ENCODE peak calls at places on chromosomes 5 and 9, in six cellular contexts. X is T-helper 9 cell, I is C1 segment of cervical spinal cord, U is HTR-8/SVneo, Z is EL, R is GM23248. S is an unnamed sample.

GRCh38 chr9:76426807-76427419 is 32.1 kb upstream of the GCNT1 start:
- DNase-seq in X (no peak), I (no peak), U (no peak), Z (no peak), R (no peak), S (no peak)

GRCh38 chr9:97387936-97388684 is 23.8 kb upstream of the TDRD7 start:
- DNase-seq in X (no peak), I (no peak), U (no peak), Z (no peak), R (no peak), S (no peak)

GRCh38 chr9:113953541-113953940 is 77.4 kb downstream of the ZNF618 start:
- DNase-seq in X (no peak), I (no peak), U (no peak), Z (peak; percentile 47), R (peak; percentile 55), S (no peak)

GRCh38 chr9:135456436-135457104 is 23.0 kb upstream of the PPP1R26 start:
- DNase-seq in X (no peak), I (no peak), U (no peak), Z (no peak), R (no peak), S (no peak)

GRCh38 chr9:18614116-18614515 is 140.2 kb downstream of the ADAMTSL1 start:
- DNase-seq in X (no peak), I (no peak), U (no peak), Z (no peak), R (no peak), S (no peak)

GRCh38 chr5:150107909-150108447 is 21.6 kb upstream of the CSF1R start:
- DNase-seq in X (no peak), I (no peak), U (no peak), Z (peak; percentile 82), R (peak; percentile 70), S (no peak)

GRCh38 chr9:131630206-131630831 is 85.0 kb downstream of the PRRT1B start:
- DNase-seq in X (no peak), I (peak; percentile 41), U (no peak), Z (no peak), R (no peak), S (no peak)

GRCh38 chr9:128685636-128686489 is 3.2 kb upstream of the SET start:
- DNase-seq in X (no peak), I (no peak), U (no peak), Z (no peak), R (no peak), S (no peak)